ENCODE peak calls at places on chromosomes 11 and 22, in four cellular contexts. One of them, this sample, is unnamed.

GRCh38 chr11:8812438-8812837 is 98.6 kb upstream of the AKIP1 start:
- DNase-seq in ELR: no peak
- DNase-seq in Right ventricle myocardium superior: no peak
- DNase-seq in NCI-H1105: no peak
- DNase-seq in this sample: no peak

GRCh38 chr11:23359297-23359696 is 499.0 kb upstream of the CCDC179 start:
- DNase-seq in ELR: peak; percentile 90
- DNase-seq in Right ventricle myocardium superior: no peak
- DNase-seq in NCI-H1105: no peak
- DNase-seq in this sample: peak; percentile 87

GRCh38 chr22:17638182-17638431 is 450 bp upstream of the BCL2L13 start:
- DNase-seq in ELR: no peak
- DNase-seq in Right ventricle myocardium superior: no peak
- DNase-seq in NCI-H1105: peak; percentile 69
- DNase-seq in this sample: no peak

GRCh38 chr11:19345848-19346681 is 105.3 kb upstream of the E2F8 start:
- DNase-seq in ELR: peak; percentile 6
- DNase-seq in Right ventricle myocardium superior: peak; percentile 44
- DNase-seq in NCI-H1105: peak; percentile 26
- DNase-seq in this sample: no peak

GRCh38 chr11:45178890-45179663 is 32.6 kb downstream of the PRDM11 start:
- DNase-seq in ELR: no peak
- DNase-seq in Right ventricle myocardium superior: no peak
- DNase-seq in NCI-H1105: no peak
- DNase-seq in this sample: peak; percentile 56

GRCh38 chr11:116104480-116105174 is 600.4 kb upstream of the CADM1 start:
- DNase-seq in ELR: no peak
- DNase-seq in Right ventricle myocardium superior: no peak
- DNase-seq in NCI-H1105: no peak
- DNase-seq in this sample: no peak

GRCh38 chr22:35212996-35213395 is 44.3 kb upstream of the HMGXB4 start:
- DNase-seq in ELR: no peak
- DNase-seq in Right ventricle myocardium superior: no peak
- DNase-seq in NCI-H1105: no peak
- DNase-seq in this sample: no peak

GRCh38 chr22:46707827-46708570 is 30.1 kb downstream of the CERK start:
- DNase-seq in ELR: no peak
- DNase-seq in Right ventricle myocardium superior: peak; percentile 14
- DNase-seq in NCI-H1105: no peak
- DNase-seq in this sample: no peak

GRCh38 chr11:133996671-133997070 is 39.9 kb upstream of the IGSF9B start:
- DNase-seq in ELR: no peak
- DNase-seq in Right ventricle myocardium superior: no peak
- DNase-seq in NCI-H1105: no peak
- DNase-seq in this sample: no peak

GRCh38 chr11:132943737-132944556 is 588.4 kb downstream of the OPCML start:
- DNase-seq in ELR: peak; percentile 42
- DNase-seq in Right ventricle myocardium superior: no peak
- DNase-seq in NCI-H1105: peak; percentile 61
- DNase-seq in this sample: no peak

GRCh38 chr22:26642465-26643367 is 14.7 kb upstream of the MIAT start:
- DNase-seq in ELR: no peak
- DNase-seq in Right ventricle myocardium superior: peak; percentile 50
- DNase-seq in NCI-H1105: no peak
- DNase-seq in this sample: no peak

GRCh38 chr11:86374586-86374985 is at the start of gene CCDC81:
- DNase-seq in ELR: no peak
- DNase-seq in Right ventricle myocardium superior: peak; percentile 43
- DNase-seq in NCI-H1105: no peak
- DNase-seq in this sample: no peak

GRCh38 chr11:94010136-94010535 is 11.0 kb upstream of the HEPHL1 start:
- DNase-seq in ELR: no peak
- DNase-seq in Right ventricle myocardium superior: no peak
- DNase-seq in NCI-H1105: no peak
- DNase-seq in this sample: no peak

GRCh38 chr22:29302402-29302680 is 4.1 kb upstream of the GAS2L1 start:
- DNase-seq in ELR: no peak
- DNase-seq in Right ventricle myocardium superior: no peak
- DNase-seq in NCI-H1105: no peak
- DNase-seq in this sample: no peak

GRCh38 chr11:59200421-59200746 is 12.3 kb downstream of the MPEG1 start:
- DNase-seq in ELR: no peak
- DNase-seq in Right ventricle myocardium superior: no peak
- DNase-seq in NCI-H1105: no peak
- DNase-seq in this sample: no peak

GRCh38 chr22:21443057-21443734 is 24.0 kb upstream of the TMEM191C start:
- DNase-seq in ELR: no peak
- DNase-seq in Right ventricle myocardium superior: peak; percentile 32
- DNase-seq in NCI-H1105: no peak
- DNase-seq in this sample: no peak

GRCh38 chr22:47781024-47781423 is 1018.6 kb downstream of the TBC1D22A start:
- DNase-seq in ELR: no peak
- DNase-seq in Right ventricle myocardium superior: no peak
- DNase-seq in NCI-H1105: no peak
- DNase-seq in this sample: no peak

GRCh38 chr22:35792501-35792900 is 74.8 kb downstream of the APOL5 start:
- DNase-seq in ELR: no peak
- DNase-seq in Right ventricle myocardium superior: no peak
- DNase-seq in NCI-H1105: no peak
- DNase-seq in this sample: no peak

GRCh38 chr22:37174964-37175363 is 13.1 kb downstream of the C1QTNF6 start:
- DNase-seq in ELR: no peak
- DNase-seq in Right ventricle myocardium superior: no peak
- DNase-seq in NCI-H1105: no peak
- DNase-seq in this sample: no peak

GRCh38 chr11:111976614-111977140 is 39.5 kb downstream of the DIXDC1 start:
- DNase-seq in ELR: peak; percentile 15
- DNase-seq in Right ventricle myocardium superior: peak; percentile 40
- DNase-seq in NCI-H1105: no peak
- DNase-seq in this sample: no peak

GRCh38 chr11:43547411-43547718 is 133.2 kb upstream of the HSD17B12 start:
- DNase-seq in ELR: no peak
- DNase-seq in Right ventricle myocardium superior: peak; percentile 37
- DNase-seq in NCI-H1105: peak; percentile 30
- DNase-seq in this sample: no peak

GRCh38 chr11:104279587-104279986 is 115.6 kb upstream of the PDGFD start:
- DNase-seq in ELR: no peak
- DNase-seq in Right ventricle myocardium superior: no peak
- DNase-seq in NCI-H1105: no peak
- DNase-seq in this sample: no peak

GRCh38 chr11:128039140-128040021 is 548.0 kb downstream of the ETS1 start:
- DNase-seq in ELR: peak; percentile 81
- DNase-seq in Right ventricle myocardium superior: peak; percentile 57
- DNase-seq in NCI-H1105: no peak
- DNase-seq in this sample: peak; percentile 95

GRCh38 chr11:44621140-44621681 is 55.7 kb downstream of the CD82 start:
- DNase-seq in ELR: peak; percentile 66
- DNase-seq in Right ventricle myocardium superior: peak; percentile 88
- DNase-seq in NCI-H1105: peak; percentile 53
- DNase-seq in this sample: peak; percentile 58

GRCh38 chr22:28448625-28449024 is 231.0 kb downstream of the TTC28 start:
- DNase-seq in ELR: no peak
- DNase-seq in Right ventricle myocardium superior: no peak
- DNase-seq in NCI-H1105: no peak
- DNase-seq in this sample: no peak

GRCh38 chr22:28474248-28474647 is 205.4 kb downstream of the TTC28 start:
- DNase-seq in ELR: no peak
- DNase-seq in Right ventricle myocardium superior: no peak
- DNase-seq in NCI-H1105: no peak
- DNase-seq in this sample: no peak

GRCh38 chr22:46090631-46091201 is 59.6 kb upstream of the PPARA start:
- DNase-seq in ELR: no peak
- DNase-seq in Right ventricle myocardium superior: peak; percentile 25
- DNase-seq in NCI-H1105: no peak
- DNase-seq in this sample: no peak

GRCh38 chr22:37283393-37283937 is 1.2 kb downstream of the CYTH4 start:
- DNase-seq in ELR: peak; percentile 43
- DNase-seq in Right ventricle myocardium superior: peak; percentile 54
- DNase-seq in NCI-H1105: no peak
- DNase-seq in this sample: no peak

GRCh38 chr11:60974726-60975125 is 3.2 kb downstream of the CD6 start:
- DNase-seq in ELR: no peak
- DNase-seq in Right ventricle myocardium superior: no peak
- DNase-seq in NCI-H1105: no peak
- DNase-seq in this sample: no peak

GRCh38 chr11:9266926-9267325 is 1.8 kb upstream of the DENND5A start:
- DNase-seq in ELR: no peak
- DNase-seq in Right ventricle myocardium superior: no peak
- DNase-seq in NCI-H1105: no peak
- DNase-seq in this sample: no peak

GRCh38 chr11:15865212-15865987 is 490.9 kb downstream of the SOX6 start:
- DNase-seq in ELR: no peak
- DNase-seq in Right ventricle myocardium superior: no peak
- DNase-seq in NCI-H1105: no peak
- DNase-seq in this sample: peak; percentile 23